ENCODE peak calls at places on chromosomes 13 and 19, in four cellular contexts. W is RPMI7951, O is nephron progenitor cell, D is fibroblast of mammary gland. V is an unnamed sample.

GRCh38 chr19:21463449-21464105 is 41.8 kb upstream of the ZNF429 start:
- DNase-seq in O (peak; percentile 63), D (no peak), W (no peak), V (no peak)

GRCh38 chr19:49462492-49462891 is 9.5 kb downstream of the ALDH16A1 start:
- DNase-seq in D (no peak), O (no peak), W (no peak), V (no peak)

GRCh38 chr19:12331211-12331941 is 2.1 kb downstream of the ZNF563 start:
- DNase-seq in O (peak; percentile 22), W (no peak), D (no peak), V (no peak)

GRCh38 chr13:45119469-45119989 is 781 bp upstream of the GTF2F2 start:
- DNase-seq in W (peak; percentile 61), O (no peak), D (peak; percentile 73), V (peak; percentile 36)

GRCh38 chr13:38535271-38535670 is 151.6 kb upstream of the FREM2 start:
- DNase-seq in W (no peak), O (no peak), D (no peak), V (no peak)

GRCh38 chr19:3975637-3976087 is 4.8 kb upstream of the DAPK3 start:
- DNase-seq in D (no peak), O (no peak), W (no peak), V (no peak)

GRCh38 chr13:71499235-71499634 is 367.8 kb downstream of the DACH1 start:
- DNase-seq in D (no peak), W (no peak), O (no peak), V (no peak)

GRCh38 chr13:30936920-30937319 is 4.5 kb downstream of the TEX26 start:
- DNase-seq in W (no peak), O (no peak), D (no peak), V (no peak)

GRCh38 chr13:94352057-94352456 is 127.4 kb downstream of the DCT start:
- DNase-seq in D (peak; percentile 89), W (no peak), O (no peak), V (no peak)

GRCh38 chr13:39603424-39603947 is 493 bp upstream of the LHFPL6 start:
- DNase-seq in O (peak; percentile 26), W (peak; percentile 56), D (peak; percentile 41), V (no peak)

GRCh38 chr13:114119196-114119595 is 13.2 kb downstream of the RASA3 start:
- DNase-seq in W (peak; percentile 93), D (peak; percentile 84), O (peak; percentile 59), V (peak; percentile 82)

GRCh38 chr13:23681253-23681652 is 111.0 kb downstream of the TNFRSF19 start:
- DNase-seq in O (no peak), D (peak; percentile 71), W (no peak), V (no peak)

GRCh38 chr13:23956106-23956505 is 58.8 kb upstream of the C1QTNF9B start:
- DNase-seq in W (peak; percentile 27), D (peak; percentile 67), O (no peak), V (no peak)

GRCh38 chr19:897442-898039 is 4.3 kb downstream of the RNU6-9 start:
- DNase-seq in D (no peak), W (no peak), O (no peak), V (no peak)

GRCh38 chr19:3983936-3984583 is 1.2 kb downstream of the EEF2 start:
- DNase-seq in D (peak; percentile 59), O (peak; percentile 10), W (no peak), V (peak; percentile 82)

GRCh38 chr19:15107056-15108010 is at the start of gene SYDE1:
- DNase-seq in O (peak; percentile 62), W (peak; percentile 79), D (peak; percentile 45), V (peak; percentile 75)

GRCh38 chr13:107373551-107373950 is 805.6 kb upstream of the ARGLU1 start:
- DNase-seq in O (no peak), D (peak; percentile 79), W (peak; percentile 84), V (peak; percentile 73)

GRCh38 chr19:18223860-18224524 is 2.2 kb downstream of the PDE4C start:
- DNase-seq in D (no peak), O (peak; percentile 75), W (no peak), V (no peak)

GRCh38 chr19:48616041-48616436 is 1.2 kb upstream of the FAM83E start:
- DNase-seq in W (no peak), O (no peak), D (no peak), V (no peak)

GRCh38 chr13:98327326-98328314 is 150.6 kb upstream of the RNF113B start:
- DNase-seq in O (peak; percentile 22), W (no peak), D (peak; percentile 23), V (peak; percentile 57)

GRCh38 chr13:112185466-112185865 is 118.5 kb downstream of the SOX1 start:
- DNase-seq in W (no peak), D (no peak), O (no peak), V (no peak)

GRCh38 chr13:30804474-30804873 is 69.1 kb downstream of the ALOX5AP start:
- DNase-seq in W (peak; percentile 80), O (no peak), D (no peak), V (no peak)

GRCh38 chr19:47813304-47813994 is 8.3 kb upstream of the CRX start:
- DNase-seq in W (peak; percentile 60), O (peak; percentile 97), D (peak; percentile 54), V (peak; percentile 22)

GRCh38 chr13:90414691-90415596 is 932.5 kb upstream of the MIR17HG start:
- DNase-seq in D (peak; percentile 76), W (peak; percentile 77), O (no peak), V (peak; percentile 45)

GRCh38 chr13:111029957-111030609 is 85.0 kb upstream of the ARHGEF7 start:
- DNase-seq in W (no peak), D (no peak), O (no peak), V (no peak)

GRCh38 chr19:17758528-17758927 is 7.3 kb downstream of the FCHO1 start:
- DNase-seq in W (no peak), D (no peak), O (no peak), V (no peak)

GRCh38 chr13:34672631-34673030 is 269.4 kb upstream of the NBEA start:
- DNase-seq in D (no peak), O (no peak), W (peak; percentile 49), V (no peak)

GRCh38 chr13:44407891-44408290 is 34.3 kb downstream of the SERP2 start:
- DNase-seq in D (no peak), O (no peak), W (no peak), V (no peak)

GRCh38 chr13:44972956-44973581 is 16.2 kb downstream of the NUFIP1 start:
- DNase-seq in O (no peak), D (peak; percentile 50), W (peak; percentile 23), V (peak; percentile 7)

GRCh38 chr19:52653161-52653560 is 15.0 kb upstream of the ZNF83 start:
- DNase-seq in W (no peak), D (no peak), O (no peak), V (no peak)

GRCh38 chr13:85525411-85525810 is 273.8 kb downstream of the SLITRK6 start:
- DNase-seq in W (no peak), O (no peak), D (no peak), V (no peak)

GRCh38 chr19:39261704-39262103 is 6.5 kb upstream of the IFNL2 start:
- DNase-seq in W (no peak), D (no peak), O (no peak), V (no peak)

GRCh38 chr13:89827552-89827951 is 1519.9 kb upstream of the MIR17HG start:
- DNase-seq in W (no peak), O (no peak), D (no peak), V (peak; percentile 1)

GRCh38 chr19:16266586-16266942 is 58.1 kb upstream of the KLF2 start:
- DNase-seq in O (no peak), D (no peak), W (no peak), V (no peak)

GRCh38 chr19:9935409-9936062 is 779 bp downstream of the OLFM2 start:
- DNase-seq in D (no peak), W (no peak), O (no peak), V (no peak)

V was measured in fibroblast of gingiva.